ENCODE peak calls at places on chromosomes 12 and 14, in nine cellular contexts. One of them, this sample, is unnamed.

GRCh38 chr12:123923038-123923437 is 49.6 kb downstream of the CCDC92 start:
- DNase-seq in EL: no peak
- DNase-seq in central memory CD4-positive, alpha-beta T cell: no peak
- DNase-seq in posterior vena cava: no peak
- DNase-seq in NCI-H1092: no peak
- DNase-seq in endothelial cell: no peak
- DNase-seq in SK-N-SH: no peak
- DNase-seq in testis: no peak
- DNase-seq in RCC 7860: no peak
- DNase-seq in this sample: no peak

GRCh38 chr12:99200711-99201384 is 446.7 kb upstream of the GARIN6 start:
- DNase-seq in EL: no peak
- DNase-seq in central memory CD4-positive, alpha-beta T cell: no peak
- DNase-seq in posterior vena cava: no peak
- DNase-seq in NCI-H1092: no peak
- DNase-seq in endothelial cell: no peak
- DNase-seq in SK-N-SH: no peak
- DNase-seq in testis: no peak
- DNase-seq in RCC 7860: no peak
- DNase-seq in this sample: no peak

GRCh38 chr14:100666403-100666802 is 60.3 kb upstream of the DLK1 start:
- DNase-seq in EL: no peak
- DNase-seq in central memory CD4-positive, alpha-beta T cell: no peak
- DNase-seq in posterior vena cava: no peak
- DNase-seq in NCI-H1092: no peak
- DNase-seq in endothelial cell: no peak
- DNase-seq in SK-N-SH: no peak
- DNase-seq in testis: peak; percentile 69
- DNase-seq in RCC 7860: no peak
- DNase-seq in this sample: no peak

GRCh38 chr14:103871596-103872480 is 24.5 kb upstream of the PPP1R13B start:
- DNase-seq in EL: no peak
- DNase-seq in central memory CD4-positive, alpha-beta T cell: peak; percentile 58
- DNase-seq in posterior vena cava: no peak
- DNase-seq in NCI-H1092: no peak
- DNase-seq in endothelial cell: peak; percentile 51
- DNase-seq in SK-N-SH: no peak
- DNase-seq in testis: peak; percentile 60
- DNase-seq in RCC 7860: no peak
- DNase-seq in this sample: no peak

GRCh38 chr12:11651785-11652184 is 2.3 kb downstream of the ETV6 start:
- DNase-seq in EL: peak; percentile 25
- DNase-seq in central memory CD4-positive, alpha-beta T cell: no peak
- DNase-seq in posterior vena cava: no peak
- DNase-seq in NCI-H1092: peak; percentile 3
- DNase-seq in endothelial cell: no peak
- DNase-seq in SK-N-SH: no peak
- DNase-seq in testis: no peak
- DNase-seq in RCC 7860: peak; percentile 7
- DNase-seq in this sample: no peak

GRCh38 chr14:41865894-41866293 is 259.2 kb downstream of the LRFN5 start:
- DNase-seq in EL: no peak
- DNase-seq in central memory CD4-positive, alpha-beta T cell: no peak
- DNase-seq in posterior vena cava: no peak
- DNase-seq in NCI-H1092: no peak
- DNase-seq in endothelial cell: no peak
- DNase-seq in SK-N-SH: no peak
- DNase-seq in testis: no peak
- DNase-seq in RCC 7860: no peak
- DNase-seq in this sample: no peak

GRCh38 chr12:1606021-1606622 is 11.7 kb upstream of the FBXL14 start:
- DNase-seq in EL: peak; percentile 96
- DNase-seq in central memory CD4-positive, alpha-beta T cell: no peak
- DNase-seq in posterior vena cava: peak; percentile 96
- DNase-seq in NCI-H1092: peak; percentile 14
- DNase-seq in endothelial cell: no peak
- DNase-seq in SK-N-SH: peak; percentile 47
- DNase-seq in testis: peak; percentile 86
- DNase-seq in RCC 7860: peak; percentile 66
- DNase-seq in this sample: peak; percentile 43

GRCh38 chr12:18849080-18849479 is 111.2 kb downstream of the CAPZA3 start:
- DNase-seq in EL: peak; percentile 8
- DNase-seq in central memory CD4-positive, alpha-beta T cell: no peak
- DNase-seq in posterior vena cava: no peak
- DNase-seq in NCI-H1092: no peak
- DNase-seq in endothelial cell: no peak
- DNase-seq in SK-N-SH: no peak
- DNase-seq in testis: no peak
- DNase-seq in RCC 7860: no peak
- DNase-seq in this sample: no peak

GRCh38 chr12:109461846-109462766 is 15.0 kb downstream of the KCTD10 start:
- DNase-seq in EL: peak; percentile 98
- DNase-seq in central memory CD4-positive, alpha-beta T cell: no peak
- DNase-seq in posterior vena cava: peak; percentile 97
- DNase-seq in NCI-H1092: no peak
- DNase-seq in endothelial cell: peak; percentile 51
- DNase-seq in SK-N-SH: peak; percentile 78
- DNase-seq in testis: peak; percentile 74
- DNase-seq in RCC 7860: peak; percentile 41
- DNase-seq in this sample: no peak

GRCh38 chr12:54475542-54475941 is 2.1 kb upstream of the GTSF1 start:
- DNase-seq in EL: peak; percentile 50
- DNase-seq in central memory CD4-positive, alpha-beta T cell: no peak
- DNase-seq in posterior vena cava: no peak
- DNase-seq in NCI-H1092: no peak
- DNase-seq in endothelial cell: no peak
- DNase-seq in SK-N-SH: no peak
- DNase-seq in testis: no peak
- DNase-seq in RCC 7860: no peak
- DNase-seq in this sample: no peak

GRCh38 chr14:72739446-72740405 is 154.2 kb downstream of the DPF3 start:
- DNase-seq in EL: no peak
- DNase-seq in central memory CD4-positive, alpha-beta T cell: no peak
- DNase-seq in posterior vena cava: no peak
- DNase-seq in NCI-H1092: no peak
- DNase-seq in endothelial cell: no peak
- DNase-seq in SK-N-SH: no peak
- DNase-seq in testis: no peak
- DNase-seq in RCC 7860: no peak
- DNase-seq in this sample: no peak

GRCh38 chr12:109387425-109388166 is 39.9 kb downstream of the MYO1H start:
- DNase-seq in EL: peak; percentile 43
- DNase-seq in central memory CD4-positive, alpha-beta T cell: no peak
- DNase-seq in posterior vena cava: no peak
- DNase-seq in NCI-H1092: no peak
- DNase-seq in endothelial cell: peak; percentile 25
- DNase-seq in SK-N-SH: peak; percentile 31
- DNase-seq in testis: peak; percentile 20
- DNase-seq in RCC 7860: no peak
- DNase-seq in this sample: no peak

GRCh38 chr12:109737111-109737510 is 23.5 kb downstream of the FAM222A start:
- DNase-seq in EL: no peak
- DNase-seq in central memory CD4-positive, alpha-beta T cell: no peak
- DNase-seq in posterior vena cava: peak; percentile 48
- DNase-seq in NCI-H1092: no peak
- DNase-seq in endothelial cell: no peak
- DNase-seq in SK-N-SH: no peak
- DNase-seq in testis: no peak
- DNase-seq in RCC 7860: no peak
- DNase-seq in this sample: no peak

GRCh38 chr14:57487771-57488170 is 5.9 kb downstream of the CCDC198 start:
- DNase-seq in EL: peak; percentile 8
- DNase-seq in central memory CD4-positive, alpha-beta T cell: no peak
- DNase-seq in posterior vena cava: no peak
- DNase-seq in NCI-H1092: no peak
- DNase-seq in endothelial cell: no peak
- DNase-seq in SK-N-SH: no peak
- DNase-seq in testis: no peak
- DNase-seq in RCC 7860: peak; percentile 68
- DNase-seq in this sample: no peak

GRCh38 chr14:76574416-76574815 is 186.9 kb upstream of the VASH1 start:
- DNase-seq in EL: no peak
- DNase-seq in central memory CD4-positive, alpha-beta T cell: no peak
- DNase-seq in posterior vena cava: no peak
- DNase-seq in NCI-H1092: no peak
- DNase-seq in endothelial cell: no peak
- DNase-seq in SK-N-SH: no peak
- DNase-seq in testis: no peak
- DNase-seq in RCC 7860: no peak
- DNase-seq in this sample: no peak